ENCODE peak calls at places on chromosome 15, in five cellular contexts. One of them, this sample, is unnamed.

GRCh38 chr15:88605507-88606436 is 15.4 kb upstream of the AEN start:
- DNase-seq in heart left ventricle: no peak
- DNase-seq in IMR-90: peak; percentile 29
- DNase-seq in body of pancreas: peak; percentile 62
- DNase-seq in Peyer's patch: no peak
- DNase-seq in this sample: peak; percentile 52

GRCh38 chr15:50685976-50686467 is 575 bp downstream of the TRPM7 start:
- DNase-seq in Peyer's patch: no peak
- DNase-seq in body of pancreas: peak; percentile 65
- DNase-seq in IMR-90: peak; percentile 47
- DNase-seq in heart left ventricle: peak; percentile 66
- DNase-seq in this sample: peak; percentile 68

GRCh38 chr15:71011503-71012155 is 103.6 kb upstream of the THSD4 start:
- DNase-seq in heart left ventricle: no peak
- DNase-seq in body of pancreas: no peak
- DNase-seq in Peyer's patch: no peak
- DNase-seq in IMR-90: peak; percentile 84
- DNase-seq in this sample: no peak

GRCh38 chr15:74889390-74889881 is 406 bp upstream of the MPI start:
- DNase-seq in body of pancreas: peak; percentile 23
- DNase-seq in Peyer's patch: peak; percentile 61
- DNase-seq in heart left ventricle: peak; percentile 50
- DNase-seq in IMR-90: peak; percentile 43
- DNase-seq in this sample: no peak

GRCh38 chr15:30865257-30865656 is 38.5 kb upstream of the FAN1 start:
- DNase-seq in heart left ventricle: no peak
- DNase-seq in IMR-90: no peak
- DNase-seq in Peyer's patch: no peak
- DNase-seq in body of pancreas: no peak
- DNase-seq in this sample: no peak

GRCh38 chr15:82737975-82738374 is 28.3 kb upstream of the AP3B2 start:
- DNase-seq in IMR-90: peak; percentile 15
- DNase-seq in heart left ventricle: no peak
- DNase-seq in Peyer's patch: no peak
- DNase-seq in body of pancreas: no peak
- DNase-seq in this sample: no peak

GRCh38 chr15:88023956-88024355 is 232.6 kb downstream of the NTRK3 start:
- DNase-seq in body of pancreas: no peak
- DNase-seq in IMR-90: no peak
- DNase-seq in heart left ventricle: no peak
- DNase-seq in Peyer's patch: no peak
- DNase-seq in this sample: no peak

GRCh38 chr15:68203486-68203885 is 1.6 kb downstream of the CALML4 start:
- DNase-seq in IMR-90: no peak
- DNase-seq in Peyer's patch: no peak
- DNase-seq in body of pancreas: no peak
- DNase-seq in heart left ventricle: no peak
- DNase-seq in this sample: no peak

GRCh38 chr15:78208887-78209645 is 25.3 kb downstream of the ACSBG1 start:
- DNase-seq in Peyer's patch: peak; percentile 50
- DNase-seq in IMR-90: no peak
- DNase-seq in body of pancreas: no peak
- DNase-seq in heart left ventricle: no peak
- DNase-seq in this sample: no peak

GRCh38 chr15:69059170-69059943 is 44.9 kb downstream of the NOX5 start:
- DNase-seq in body of pancreas: peak; percentile 87
- DNase-seq in IMR-90: peak; percentile 81
- DNase-seq in heart left ventricle: peak; percentile 86
- DNase-seq in Peyer's patch: peak; percentile 92
- DNase-seq in this sample: peak; percentile 87

GRCh38 chr15:73794501-73795133 is 41.5 kb upstream of the INSYN1 start:
- DNase-seq in IMR-90: peak; percentile 29
- DNase-seq in Peyer's patch: no peak
- DNase-seq in heart left ventricle: no peak
- DNase-seq in body of pancreas: no peak
- DNase-seq in this sample: no peak

GRCh38 chr15:80789296-80789695 is 10.1 kb downstream of the CEMIP start:
- DNase-seq in IMR-90: peak; percentile 78
- DNase-seq in body of pancreas: no peak
- DNase-seq in Peyer's patch: no peak
- DNase-seq in heart left ventricle: no peak
- DNase-seq in this sample: no peak

GRCh38 chr15:85379403-85380131 is 836 bp upstream of the AKAP13 start:
- DNase-seq in heart left ventricle: no peak
- DNase-seq in Peyer's patch: peak; percentile 52
- DNase-seq in IMR-90: no peak
- DNase-seq in body of pancreas: peak; percentile 18
- DNase-seq in this sample: no peak

GRCh38 chr15:29105151-29105785 is 164.4 kb downstream of the NSMCE3 start:
- DNase-seq in Peyer's patch: no peak
- DNase-seq in IMR-90: no peak
- DNase-seq in body of pancreas: no peak
- DNase-seq in heart left ventricle: no peak
- DNase-seq in this sample: no peak

DNA sequence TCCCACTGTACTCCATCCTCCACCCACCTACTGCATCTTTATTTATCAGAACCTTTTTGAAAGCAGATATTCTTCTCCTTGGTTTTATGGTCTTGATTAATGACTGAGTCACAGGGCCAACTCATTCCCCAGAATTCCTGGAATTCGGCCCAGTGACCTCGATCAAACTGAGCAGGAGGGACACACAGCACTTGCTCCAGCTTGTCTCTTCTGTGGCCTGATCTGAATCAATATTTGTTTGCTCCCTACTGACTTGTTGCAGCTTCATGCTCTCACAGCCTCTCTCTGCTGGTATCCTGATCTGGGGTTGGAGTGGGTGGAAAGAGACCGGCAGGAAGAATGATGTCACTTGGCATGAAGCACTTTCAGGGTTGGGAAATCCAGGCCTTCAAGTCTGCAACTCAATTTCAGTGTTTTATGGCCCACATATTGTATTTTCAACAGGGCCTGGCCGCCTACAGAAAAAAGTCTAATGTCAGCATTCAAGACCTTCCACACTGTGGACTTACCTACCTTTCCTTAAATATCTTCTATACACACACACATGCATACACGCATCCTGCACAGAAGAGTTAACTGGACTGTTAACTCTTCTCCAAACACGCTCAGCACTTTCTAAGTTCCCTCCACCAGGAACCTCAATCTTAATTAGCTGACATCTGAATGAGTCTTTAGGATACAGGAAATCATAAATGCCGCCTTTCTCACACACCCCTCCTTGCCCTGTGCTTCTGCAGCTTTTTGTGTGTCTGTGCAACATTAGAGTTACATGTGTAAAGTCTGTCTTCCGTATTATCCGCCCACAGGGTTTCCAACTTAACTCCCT is 4.6 kb downstream of the ANXA2 start:
- DNase-seq in body of pancreas: peak; percentile 86
- DNase-seq in Peyer's patch: peak; percentile 73
- DNase-seq in heart left ventricle: peak; percentile 79
- DNase-seq in IMR-90: peak; percentile 98
- DNase-seq in this sample: peak; percentile 94
- TF ChIP-seq POLR2A in body of pancreas: no peak
- TF ChIP-seq POLR2A in Peyer's patch: peak; percentile 50
- TF ChIP-seq POLR2A in heart left ventricle: no peak
- TF ChIP-seq POLR2A in IMR-90: peak; percentile 72
- TF ChIP-seq POLR2A in this sample: peak; percentile 32

GRCh38 chr15:45118131-45118588 is 4.0 kb downstream of the DUOXA2 start:
- DNase-seq in heart left ventricle: peak; percentile 83
- DNase-seq in body of pancreas: peak; percentile 91
- DNase-seq in IMR-90: peak; percentile 88
- DNase-seq in Peyer's patch: peak; percentile 86
- DNase-seq in this sample: peak; percentile 90
- H3K4me3 ChIP-seq in heart left ventricle: peak overlapping the region; percentile 28
- H3K4me3 ChIP-seq in body of pancreas: no peak overlapping the region
- H3K4me3 ChIP-seq in IMR-90: no peak overlapping the region
- H3K4me3 ChIP-seq in Peyer's patch: no peak overlapping the region
- H3K4me3 ChIP-seq in this sample: peak overlapping the region; percentile 16

DNA sequence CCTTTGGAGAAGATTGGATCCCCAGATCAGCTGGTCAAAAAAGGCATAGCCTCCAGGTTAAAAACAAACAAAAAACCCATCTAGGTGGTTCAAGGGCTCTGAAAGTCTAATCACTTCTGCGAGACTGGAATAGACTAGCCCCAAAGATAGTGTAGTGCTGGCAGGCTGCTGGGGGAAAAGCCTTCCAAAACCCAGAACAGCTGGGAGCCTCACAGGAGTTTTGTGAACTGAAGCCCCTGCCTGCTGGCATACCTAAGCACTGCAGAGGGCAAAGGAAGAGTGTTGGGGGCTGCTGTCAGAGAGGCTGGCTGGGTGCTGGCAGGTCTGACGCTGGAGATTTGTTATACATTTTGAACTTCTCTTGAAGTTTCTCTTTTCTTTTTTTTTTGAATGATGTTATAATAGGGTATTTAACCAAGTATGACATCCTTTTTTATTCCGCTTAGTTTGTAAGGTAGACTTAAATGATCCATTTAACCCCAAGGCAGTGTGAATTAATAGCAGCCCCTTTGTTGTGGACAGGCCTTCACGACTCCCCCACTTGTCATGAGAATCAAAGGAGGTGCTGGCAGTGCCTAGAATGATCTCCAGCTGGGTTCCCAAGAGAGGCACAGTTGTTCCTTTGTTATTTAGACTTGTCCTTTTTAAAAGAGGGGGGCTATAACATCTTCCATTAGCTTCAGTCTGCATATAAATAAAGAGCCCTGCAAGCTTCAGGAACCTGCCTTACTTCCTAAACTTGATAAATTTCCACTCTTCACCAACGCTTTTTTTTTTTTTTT is 53.9 kb downstream of the CRTC3 start:
- DNase-seq in body of pancreas: no peak
- DNase-seq in IMR-90: no peak
- DNase-seq in Peyer's patch: no peak
- DNase-seq in heart left ventricle: no peak
- DNase-seq in this sample: no peak
- H3K27ac ChIP-seq in body of pancreas: no peak overlapping the region
- H3K27ac ChIP-seq in IMR-90: no peak overlapping the region
- H3K27ac ChIP-seq in Peyer's patch: no peak overlapping the region
- H3K27ac ChIP-seq in heart left ventricle: peak overlapping the region; percentile 27
- H3K27ac ChIP-seq in this sample: no peak overlapping the region

GRCh38 chr15:52419494-52419893 is 109.2 kb downstream of the MYO5A start:
- DNase-seq in Peyer's patch: no peak
- DNase-seq in IMR-90: no peak
- DNase-seq in body of pancreas: no peak
- DNase-seq in heart left ventricle: no peak
- DNase-seq in this sample: no peak

GRCh38 chr15:52414936-52415335 is 113.7 kb downstream of the MYO5A start:
- DNase-seq in IMR-90: no peak
- DNase-seq in Peyer's patch: no peak
- DNase-seq in body of pancreas: no peak
- DNase-seq in heart left ventricle: no peak
- DNase-seq in this sample: no peak

GRCh38 chr15:52417957-52418356 is 110.7 kb downstream of the MYO5A start:
- DNase-seq in IMR-90: no peak
- DNase-seq in body of pancreas: no peak
- DNase-seq in heart left ventricle: no peak
- DNase-seq in Peyer's patch: no peak
- DNase-seq in this sample: no peak

GRCh38 chr15:52417501-52417900 is 111.2 kb downstream of the MYO5A start:
- DNase-seq in heart left ventricle: no peak
- DNase-seq in body of pancreas: no peak
- DNase-seq in IMR-90: peak; percentile 34
- DNase-seq in Peyer's patch: no peak
- DNase-seq in this sample: no peak

DNA sequence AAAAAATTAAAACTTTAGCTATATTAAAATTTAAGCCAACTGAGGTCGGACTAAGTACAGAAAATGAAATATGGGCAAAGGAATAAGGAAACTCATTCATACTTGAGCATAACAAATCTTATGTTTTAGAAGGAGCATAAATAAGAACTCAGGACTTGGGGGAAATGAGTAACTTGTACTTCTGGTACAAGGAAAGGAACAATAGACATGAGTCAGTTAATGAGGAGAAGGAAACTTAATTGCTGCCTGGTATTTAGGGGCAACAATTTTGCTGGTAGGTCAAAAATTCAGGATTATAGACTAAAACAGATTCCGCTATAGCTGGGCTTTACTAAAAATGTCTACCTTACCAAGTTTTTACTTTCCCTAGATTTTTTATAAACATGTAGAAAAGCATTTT is 113.1 kb downstream of the MYO5A start:
- DNase-seq in Peyer's patch: no peak
- DNase-seq in heart left ventricle: no peak
- DNase-seq in IMR-90: no peak
- DNase-seq in body of pancreas: no peak
- DNase-seq in this sample: no peak
- TF ChIP-seq POLR2A in Peyer's patch: no peak
- TF ChIP-seq POLR2A in heart left ventricle: no peak
- TF ChIP-seq POLR2A in IMR-90: no peak
- TF ChIP-seq POLR2A in body of pancreas: no peak
- TF ChIP-seq POLR2A in this sample: no peak

DNA sequence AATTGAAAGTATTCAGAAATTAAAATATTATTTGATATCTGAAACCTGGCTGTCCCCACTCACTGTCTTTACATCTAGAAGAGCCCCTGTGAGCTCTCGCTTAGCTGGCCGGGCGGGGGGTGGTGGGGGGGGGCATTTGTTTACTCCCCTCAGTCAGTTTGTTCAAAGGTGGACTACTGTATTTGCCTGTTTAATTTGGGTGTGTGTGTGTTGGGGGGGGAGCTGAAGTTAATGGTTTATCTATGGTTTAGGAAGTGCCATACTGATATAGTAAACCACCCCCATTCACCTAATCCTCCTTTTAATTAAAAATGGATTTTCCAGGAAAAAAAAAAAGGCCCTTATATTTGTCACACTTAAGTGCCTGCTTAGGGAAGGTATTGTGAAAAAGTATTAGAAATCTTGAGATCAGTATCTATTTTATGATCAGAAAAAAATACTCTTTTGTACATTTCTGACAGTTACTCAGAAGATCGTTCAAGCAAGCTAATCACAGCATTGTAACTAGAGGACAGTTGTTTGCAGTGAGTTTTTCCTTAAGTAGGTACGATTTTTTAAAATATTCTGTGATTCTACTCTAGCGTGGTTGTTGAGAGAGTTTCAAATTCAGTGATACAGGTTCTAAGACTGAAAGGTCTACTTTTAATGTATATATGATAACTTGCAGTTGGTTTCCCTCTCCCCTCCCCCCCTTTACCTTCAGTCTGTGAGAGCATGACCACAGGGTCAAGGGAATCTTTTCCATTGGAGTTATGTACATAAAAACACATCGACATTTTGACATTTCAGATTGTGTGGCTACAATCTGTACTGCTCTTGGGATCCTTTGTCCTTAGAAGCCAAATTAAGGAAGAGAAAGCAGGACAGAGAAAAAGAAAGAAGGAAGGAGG is 8.5 kb downstream of the NR2F2 start:
- DNase-seq in body of pancreas: no peak
- DNase-seq in Peyer's patch: no peak
- DNase-seq in IMR-90: no peak
- DNase-seq in heart left ventricle: no peak
- DNase-seq in this sample: no peak
- H3K4me3 ChIP-seq in body of pancreas: no peak overlapping the region
- H3K4me3 ChIP-seq in Peyer's patch: peak overlapping the region; percentile 63
- H3K4me3 ChIP-seq in IMR-90: peak overlapping the region; percentile 84
- H3K4me3 ChIP-seq in heart left ventricle: peak overlapping the region; percentile 91
- H3K4me3 ChIP-seq in this sample: peak overlapping the region; percentile 73